ENCODE peak calls at places on chromosomes 13 and 19, in seven cellular contexts. Z, T, E, U, A, G and D are unnamed samples.

GRCh38 chr13:92158335-92158734 is 759.9 kb downstream of the GPC5 start:
- DNase-seq in G (peak), Z (no peak), E (no peak), T (no peak), U (no peak), A (no peak), D (no peak)

GRCh38 chr19:42074513-42075363 is 1.2 kb upstream of the ZNF574 start:
- DNase-seq in U (no peak), T (peak), Z (no peak), E (peak), A (no peak), G (no peak), D (no peak)

GRCh38 chr13:27952931-27953670 is 16.0 kb downstream of the CDX2 start:
- DNase-seq in G (no peak), A (no peak), E (no peak), U (no peak), T (no peak), Z (no peak), D (no peak)

GRCh38 chr19:1774999-1775772 is 21.9 kb downstream of the ONECUT3 start:
- DNase-seq in T (peak), Z (no peak), E (no peak), G (no peak), A (no peak), U (no peak), D (no peak)

GRCh38 chr19:13334801-13335481 is 171.3 kb downstream of the CACNA1A start:
- DNase-seq in A (no peak), T (no peak), Z (no peak), U (no peak), G (no peak), E (no peak), D (no peak)

GRCh38 chr13:109651854-109652253 is 134.5 kb downstream of the IRS2 start:
- DNase-seq in G (no peak), T (no peak), U (no peak), A (no peak), Z (no peak), E (no peak), D (no peak)

GRCh38 chr19:16115309-16116039 is 3.8 kb downstream of the RAB8A start:
- DNase-seq in E (peak), A (peak), U (no peak), G (no peak), Z (no peak), T (no peak), D (peak)

GRCh38 chr19:13459351-13459750 is 46.9 kb downstream of the CACNA1A start:
- DNase-seq in A (peak), T (no peak), E (peak), U (peak), Z (no peak), G (no peak), D (peak)

GRCh38 chr13:113660066-113660465 is 2.1 kb upstream of the ATP4B start:
- DNase-seq in U (no peak), A (no peak), E (peak), Z (no peak), T (no peak), G (no peak), D (no peak)

GRCh38 chr19:10820173-10820572 is 15.8 kb downstream of the TMED1 start:
- DNase-seq in U (no peak), Z (no peak), A (no peak), T (no peak), E (no peak), G (no peak), D (no peak)

GRCh38 chr13:101150998-101151397 is 265.3 kb downstream of the NALCN start:
- DNase-seq in E (no peak), G (peak), Z (no peak), T (no peak), A (peak), U (no peak), D (no peak)

GRCh38 chr13:21034602-21035190 is 26.7 kb downstream of the LATS2 start:
- DNase-seq in T (no peak), E (no peak), A (no peak), U (no peak), Z (no peak), G (peak), D (no peak)

GRCh38 chr19:11377237-11377636 is 2.8 kb downstream of the SWSAP1 start:
- DNase-seq in U (no peak), G (peak), A (no peak), T (peak), Z (no peak), E (no peak), D (no peak)